ENCODE peak calls at places on chromosomes 11 and 22, in nine cellular contexts. A, O, Y, G, I, C, Z, L and X are unnamed samples.

GRCh38 chr11:71488086-71488967 is 35.3 kb downstream of the NADSYN1 start:
- DNase-seq in A (no peak), O (no peak), Y (peak; percentile 68), G (peak; percentile 62), I (no peak), C (peak; percentile 46), Z (no peak), L (no peak), X (no peak)

GRCh38 chr11:67409781-67410368 is 5.6 kb upstream of the CARNS1 start:
- DNase-seq in A (no peak), O (no peak), Y (no peak), G (peak; percentile 53), I (peak; percentile 25), C (no peak), Z (no peak), L (no peak), X (no peak)

GRCh38 chr22:21766933-21767462 is 31.4 kb upstream of the YPEL1 start:
- DNase-seq in A (no peak), O (no peak), Y (no peak), G (no peak), I (no peak), C (no peak), Z (no peak), L (no peak), X (no peak)

GRCh38 chr11:43130616-43131015 is 181.2 kb upstream of the API5 start:
- DNase-seq in A (no peak), O (no peak), Y (no peak), G (no peak), I (no peak), C (no peak), Z (no peak), L (no peak), X (no peak)

GRCh38 chr11:112564228-112564955 is 303.7 kb upstream of the PLET1 start:
- DNase-seq in A (no peak), O (no peak), Y (no peak), G (peak; percentile 38), I (no peak), C (no peak), Z (no peak), L (no peak), X (peak; percentile 22)

GRCh38 chr11:35947437-35947836 is 3.6 kb downstream of the LDLRAD3 start:
- DNase-seq in A (no peak), O (no peak), Y (no peak), G (no peak), I (no peak), C (no peak), Z (no peak), L (no peak), X (no peak)

GRCh38 chr11:12285811-12286222 is 91.6 kb upstream of the PARVA start:
- DNase-seq in A (no peak), O (no peak), Y (peak; percentile 74), G (no peak), I (no peak), C (no peak), Z (no peak), L (no peak), X (no peak)

GRCh38 chr22:41305646-41306045 is 4.3 kb downstream of the ZC3H7B start:
- DNase-seq in A (no peak), O (no peak), Y (no peak), G (peak; percentile 83), I (no peak), C (no peak), Z (peak; percentile 62), L (no peak), X (peak; percentile 89)

GRCh38 chr11:122103366-122103765 is 12.6 kb downstream of the BLID start:
- DNase-seq in A (no peak), O (no peak), Y (no peak), G (no peak), I (no peak), C (no peak), Z (no peak), L (no peak), X (peak; percentile 87)

GRCh38 chr11:6862961-6863360 is at the start of gene OR10A2:
- DNase-seq in A (no peak), O (no peak), Y (no peak), G (peak; percentile 19), I (no peak), C (no peak), Z (no peak), L (no peak), X (peak; percentile 46)

GRCh38 chr11:17604913-17605230 is 57.8 kb downstream of the OTOG start:
- DNase-seq in A (no peak), O (no peak), Y (peak; percentile 81), G (no peak), I (no peak), C (no peak), Z (no peak), L (no peak), X (no peak)

GRCh38 chr11:13784441-13784840 is 116.0 kb downstream of the FAR1 start:
- DNase-seq in A (no peak), O (no peak), Y (no peak), G (no peak), I (no peak), C (no peak), Z (no peak), L (no peak), X (no peak)

GRCh38 chr11:65063532-65063931 is 5.2 kb upstream of the NAALADL1 start:
- DNase-seq in A (no peak), O (no peak), Y (no peak), G (no peak), I (no peak), C (no peak), Z (no peak), L (no peak), X (no peak)

GRCh38 chr11:72589802-72590761 is 84.1 kb downstream of the PDE2A start:
- DNase-seq in A (peak; percentile 63), O (peak; percentile 77), Y (no peak), G (peak; percentile 31), I (peak; percentile 31), C (no peak), Z (peak; percentile 34), L (no peak), X (peak; percentile 18)

GRCh38 chr11:723120-723883 is 17.3 kb downstream of the EPS8L2 start:
- DNase-seq in A (peak; percentile 47), O (no peak), Y (no peak), G (peak; percentile 33), I (peak; percentile 60), C (no peak), Z (peak; percentile 31), L (no peak), X (peak; percentile 62)

GRCh38 chr22:19761500-19762314 is 1.1 kb downstream of the TBX1 start:
- DNase-seq in A (no peak), O (no peak), Y (no peak), G (peak; percentile 43), I (no peak), C (no peak), Z (no peak), L (no peak), X (peak; percentile 34)

GRCh38 chr11:38332046-38332445 is 1734.0 kb upstream of the RAG2 start:
- DNase-seq in A (no peak), O (no peak), Y (no peak), G (no peak), I (no peak), C (no peak), Z (no peak), L (no peak), X (no peak)

GRCh38 chr11:2599561-2600189 is 100.1 kb downstream of the KCNQ1OT1 start:
- DNase-seq in A (peak; percentile 21), O (no peak), Y (no peak), G (peak; percentile 17), I (no peak), C (no peak), Z (no peak), L (no peak), X (no peak)

GRCh38 chr11:8722156-8722555 is 39.6 kb downstream of the RPL27A start:
- DNase-seq in A (no peak), O (no peak), Y (no peak), G (no peak), I (no peak), C (no peak), Z (no peak), L (no peak), X (peak; percentile 65)

GRCh38 chr11:74925281-74925680 is 23.6 kb downstream of the XRRA1 start:
- DNase-seq in A (no peak), O (no peak), Y (no peak), G (peak; percentile 76), I (no peak), C (no peak), Z (no peak), L (no peak), X (peak; percentile 84)

GRCh38 chr22:35212020-35212419 is 45.3 kb upstream of the HMGXB4 start:
- DNase-seq in A (peak; percentile 26), O (no peak), Y (no peak), G (peak; percentile 30), I (no peak), C (no peak), Z (no peak), L (no peak), X (peak; percentile 50)

GRCh38 chr11:102733232-102733875 is 8.6 kb upstream of the MMP8 start:
- DNase-seq in A (peak; percentile 59), O (no peak), Y (no peak), G (peak; percentile 91), I (peak; percentile 61), C (no peak), Z (peak; percentile 15), L (no peak), X (peak; percentile 54)

GRCh38 chr11:124069429-124070401 is 28.6 kb upstream of the OR10G7 start:
- DNase-seq in A (peak; percentile 42), O (peak; percentile 66), Y (no peak), G (peak; percentile 63), I (no peak), C (no peak), Z (peak; percentile 17), L (peak; percentile 13), X (peak; percentile 62)
- TF ChIP-seq CTCF in A (no peak), O (peak; percentile 23), Y (no peak), G (peak; percentile 84), I (no peak), C (peak; percentile 75), Z (peak; percentile 19), L (peak; percentile 73), X (peak; percentile 64)

GRCh38 chr22:48490513-48491411 is 1336.9 kb downstream of the BRD1 start:
- DNase-seq in A (no peak), O (no peak), Y (peak; percentile 84), G (no peak), I (peak; percentile 24), C (no peak), Z (no peak), L (no peak), X (no peak)
- H3K4me3 ChIP-seq in A (peak overlapping the region; percentile 42), O (no peak overlapping the region), Y (peak overlapping the region; percentile 27), G (no peak overlapping the region), I (peak overlapping the region; percentile 86), C (no peak overlapping the region), Z (peak overlapping the region; percentile 57), L (no peak overlapping the region), X (no peak overlapping the region)

GRCh38 chr22:50696799-50697561 is 24.4 kb downstream of the SHANK3 start:
- DNase-seq in A (no peak), O (peak; percentile 72), Y (peak; percentile 83), G (peak; percentile 8), I (no peak), C (peak; percentile 46), Z (peak; percentile 23), L (no peak), X (no peak)
- TF ChIP-seq CTCF in A (peak; percentile 10), O (peak; percentile 24), Y (no peak), G (no peak), I (no peak), C (peak; percentile 63), Z (peak; percentile 34), L (no peak), X (peak; percentile 49)

DNA sequence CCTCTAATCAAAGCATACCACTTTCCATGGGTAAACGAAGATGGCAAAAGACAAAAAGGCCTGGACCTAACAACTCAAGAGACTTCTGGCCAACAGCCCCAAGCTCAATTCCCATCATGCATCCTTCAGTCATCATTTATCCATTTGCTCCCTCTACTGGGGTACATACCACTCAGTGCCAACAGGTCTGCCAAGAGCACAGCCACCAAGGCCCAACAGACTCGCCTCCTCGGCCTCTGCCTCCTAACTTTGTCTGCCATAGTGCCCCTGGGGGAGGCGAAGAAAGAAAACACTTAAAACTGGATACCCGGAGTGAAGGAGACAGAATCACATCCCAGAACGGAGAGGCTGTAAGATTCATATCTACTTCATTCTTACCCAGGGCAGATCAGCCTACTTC is 1.1 kb downstream of the HYOU1 start:
- DNase-seq in A (no peak), O (no peak), Y (no peak), G (peak; percentile 52), I (peak; percentile 41), C (no peak), Z (no peak), L (no peak), X (peak; percentile 51)
- H3K4me3 ChIP-seq in A (peak overlapping the region; percentile 99), O (peak overlapping the region; percentile 80), Y (peak overlapping the region; percentile 75), G (peak overlapping the region; percentile 93), I (peak overlapping the region; percentile 84), C (peak overlapping the region; percentile 97), Z (peak overlapping the region; percentile 92), L (peak overlapping the region; percentile 85), X (peak overlapping the region; percentile 81)